ENCODE peak calls at places on chromosomes 16 and 17, in seven cellular contexts. One of them, this sample, is unnamed.

GRCh38 chr17:45225964-45226530 is 4.4 kb downstream of the FMNL1 start:
- ATAC-seq in upper lobe of left lung: peak; percentile 76
- ATAC-seq in HepG2: no peak
- ATAC-seq in GM12878: peak; percentile 56
- ATAC-seq in IMR-90: no peak
- ATAC-seq in right lobe of liver: peak; percentile 67
- ATAC-seq in heart left ventricle: peak; percentile 2
- ATAC-seq in this sample: no peak

GRCh38 chr17:32631341-32632109 is 144.7 kb downstream of the CDK5R1 start:
- ATAC-seq in GM12878: no peak
- ATAC-seq in IMR-90: no peak
- ATAC-seq in heart left ventricle: peak; percentile 58
- ATAC-seq in HepG2: no peak
- ATAC-seq in right lobe of liver: no peak
- ATAC-seq in upper lobe of left lung: no peak
- ATAC-seq in this sample: peak; percentile 71

GRCh38 chr17:77504652-77505459 is 364.1 kb downstream of the SEC14L1 start:
- ATAC-seq in upper lobe of left lung: no peak
- ATAC-seq in HepG2: peak; percentile 12
- ATAC-seq in right lobe of liver: no peak
- ATAC-seq in heart left ventricle: no peak
- ATAC-seq in GM12878: no peak
- ATAC-seq in IMR-90: no peak
- ATAC-seq in this sample: no peak

GRCh38 chr16:16016388-16016964 is 67.1 kb downstream of the ABCC1 start:
- ATAC-seq in upper lobe of left lung: no peak
- ATAC-seq in heart left ventricle: no peak
- ATAC-seq in HepG2: no peak
- ATAC-seq in GM12878: no peak
- ATAC-seq in IMR-90: no peak
- ATAC-seq in right lobe of liver: no peak
- ATAC-seq in this sample: no peak

GRCh38 chr16:49528035-49528434 is 154.4 kb downstream of the C16orf78 start:
- ATAC-seq in HepG2: no peak
- ATAC-seq in upper lobe of left lung: no peak
- ATAC-seq in IMR-90: peak; percentile 68
- ATAC-seq in right lobe of liver: peak; percentile 20
- ATAC-seq in heart left ventricle: peak; percentile 54
- ATAC-seq in GM12878: no peak
- ATAC-seq in this sample: peak; percentile 50

GRCh38 chr16:23156946-23157460 is 7.8 kb upstream of the USP31 start:
- ATAC-seq in GM12878: peak; percentile 51
- ATAC-seq in heart left ventricle: no peak
- ATAC-seq in right lobe of liver: no peak
- ATAC-seq in IMR-90: no peak
- ATAC-seq in upper lobe of left lung: no peak
- ATAC-seq in HepG2: no peak
- ATAC-seq in this sample: no peak

GRCh38 chr17:37672545-37673078 is 29.4 kb upstream of the DDX52 start:
- ATAC-seq in right lobe of liver: no peak
- ATAC-seq in IMR-90: peak; percentile 3
- ATAC-seq in GM12878: no peak
- ATAC-seq in heart left ventricle: no peak
- ATAC-seq in upper lobe of left lung: no peak
- ATAC-seq in HepG2: no peak
- ATAC-seq in this sample: no peak

GRCh38 chr16:63907251-63907650 is 1214.6 kb downstream of the CDH11 start:
- ATAC-seq in upper lobe of left lung: no peak
- ATAC-seq in HepG2: no peak
- ATAC-seq in GM12878: no peak
- ATAC-seq in right lobe of liver: no peak
- ATAC-seq in heart left ventricle: no peak
- ATAC-seq in IMR-90: no peak
- ATAC-seq in this sample: no peak

GRCh38 chr17:27384261-27384701 is 72.0 kb upstream of the KSR1 start:
- ATAC-seq in IMR-90: peak; percentile 69
- ATAC-seq in upper lobe of left lung: no peak
- ATAC-seq in right lobe of liver: peak; percentile 84
- ATAC-seq in HepG2: no peak
- ATAC-seq in heart left ventricle: peak; percentile 88
- ATAC-seq in GM12878: peak; percentile 20
- ATAC-seq in this sample: peak; percentile 74

GRCh38 chr17:39118674-39119419 is 32.6 kb downstream of the PLXDC1 start:
- ATAC-seq in upper lobe of left lung: no peak
- ATAC-seq in HepG2: no peak
- ATAC-seq in IMR-90: no peak
- ATAC-seq in heart left ventricle: peak; percentile 42
- ATAC-seq in GM12878: peak; percentile 97
- ATAC-seq in right lobe of liver: peak; percentile 62
- ATAC-seq in this sample: peak; percentile 16

GRCh38 chr17:39264119-39264518 is 38.4 kb upstream of the STAC2 start:
- ATAC-seq in HepG2: no peak
- ATAC-seq in GM12878: no peak
- ATAC-seq in right lobe of liver: no peak
- ATAC-seq in upper lobe of left lung: no peak
- ATAC-seq in heart left ventricle: peak; percentile 93
- ATAC-seq in IMR-90: no peak
- ATAC-seq in this sample: peak; percentile 89

GRCh38 chr17:16381496-16381820 is 567 bp downstream of the UBB start:
- ATAC-seq in heart left ventricle: no peak
- ATAC-seq in upper lobe of left lung: no peak
- ATAC-seq in right lobe of liver: peak; percentile 0
- ATAC-seq in GM12878: peak; percentile 5
- ATAC-seq in IMR-90: peak; percentile 5
- ATAC-seq in HepG2: no peak
- ATAC-seq in this sample: no peak

GRCh38 chr17:42075789-42076188 is 22.5 kb downstream of the ZNF385C start:
- ATAC-seq in heart left ventricle: no peak
- ATAC-seq in IMR-90: no peak
- ATAC-seq in HepG2: peak; percentile 21
- ATAC-seq in GM12878: no peak
- ATAC-seq in right lobe of liver: no peak
- ATAC-seq in upper lobe of left lung: no peak
- ATAC-seq in this sample: no peak

GRCh38 chr17:75565066-75565465 is 22.5 kb upstream of the MYO15B start:
- ATAC-seq in GM12878: no peak
- ATAC-seq in upper lobe of left lung: no peak
- ATAC-seq in heart left ventricle: no peak
- ATAC-seq in HepG2: no peak
- ATAC-seq in IMR-90: peak; percentile 57
- ATAC-seq in right lobe of liver: peak; percentile 54
- ATAC-seq in this sample: no peak

GRCh38 chr16:75401697-75402096 is 31.6 kb downstream of the CFDP1 start:
- ATAC-seq in heart left ventricle: no peak
- ATAC-seq in upper lobe of left lung: no peak
- ATAC-seq in HepG2: no peak
- ATAC-seq in GM12878: no peak
- ATAC-seq in right lobe of liver: no peak
- ATAC-seq in IMR-90: no peak
- ATAC-seq in this sample: no peak

GRCh38 chr17:37833237-37833859 is 88.5 kb upstream of the HNF1B start:
- ATAC-seq in upper lobe of left lung: no peak
- ATAC-seq in right lobe of liver: no peak
- ATAC-seq in heart left ventricle: no peak
- ATAC-seq in HepG2: no peak
- ATAC-seq in IMR-90: no peak
- ATAC-seq in GM12878: peak; percentile 81
- ATAC-seq in this sample: no peak

GRCh38 chr17:44221072-44221861 is 1.8 kb upstream of the UBTF start:
- ATAC-seq in GM12878: peak; percentile 55
- ATAC-seq in HepG2: peak; percentile 64
- ATAC-seq in right lobe of liver: peak; percentile 46
- ATAC-seq in IMR-90: peak; percentile 24
- ATAC-seq in upper lobe of left lung: peak; percentile 77
- ATAC-seq in heart left ventricle: peak; percentile 44
- ATAC-seq in this sample: peak; percentile 17
- TF ChIP-seq CTCF in GM12878: no peak
- TF ChIP-seq CTCF in HepG2: peak; percentile 27
- TF ChIP-seq CTCF in right lobe of liver: no peak
- TF ChIP-seq CTCF in IMR-90: no peak
- TF ChIP-seq CTCF in upper lobe of left lung: no peak
- TF ChIP-seq CTCF in heart left ventricle: peak; percentile 14
- TF ChIP-seq CTCF in this sample: no peak

GRCh38 chr17:43467981-43468541 is 15.7 kb upstream of the DHX8 start:
- ATAC-seq in upper lobe of left lung: no peak
- ATAC-seq in HepG2: no peak
- ATAC-seq in heart left ventricle: no peak
- ATAC-seq in right lobe of liver: no peak
- ATAC-seq in IMR-90: peak; percentile 74
- ATAC-seq in GM12878: no peak
- ATAC-seq in this sample: peak; percentile 70
- H3K4me3 ChIP-seq in upper lobe of left lung: no peak overlapping the region
- H3K4me3 ChIP-seq in HepG2: no peak overlapping the region
- H3K4me3 ChIP-seq in heart left ventricle: no peak overlapping the region
- H3K4me3 ChIP-seq in right lobe of liver: no peak overlapping the region
- H3K4me3 ChIP-seq in IMR-90: no peak overlapping the region
- H3K4me3 ChIP-seq in GM12878: no peak overlapping the region
- H3K4me3 ChIP-seq in this sample: no peak overlapping the region

DNA sequence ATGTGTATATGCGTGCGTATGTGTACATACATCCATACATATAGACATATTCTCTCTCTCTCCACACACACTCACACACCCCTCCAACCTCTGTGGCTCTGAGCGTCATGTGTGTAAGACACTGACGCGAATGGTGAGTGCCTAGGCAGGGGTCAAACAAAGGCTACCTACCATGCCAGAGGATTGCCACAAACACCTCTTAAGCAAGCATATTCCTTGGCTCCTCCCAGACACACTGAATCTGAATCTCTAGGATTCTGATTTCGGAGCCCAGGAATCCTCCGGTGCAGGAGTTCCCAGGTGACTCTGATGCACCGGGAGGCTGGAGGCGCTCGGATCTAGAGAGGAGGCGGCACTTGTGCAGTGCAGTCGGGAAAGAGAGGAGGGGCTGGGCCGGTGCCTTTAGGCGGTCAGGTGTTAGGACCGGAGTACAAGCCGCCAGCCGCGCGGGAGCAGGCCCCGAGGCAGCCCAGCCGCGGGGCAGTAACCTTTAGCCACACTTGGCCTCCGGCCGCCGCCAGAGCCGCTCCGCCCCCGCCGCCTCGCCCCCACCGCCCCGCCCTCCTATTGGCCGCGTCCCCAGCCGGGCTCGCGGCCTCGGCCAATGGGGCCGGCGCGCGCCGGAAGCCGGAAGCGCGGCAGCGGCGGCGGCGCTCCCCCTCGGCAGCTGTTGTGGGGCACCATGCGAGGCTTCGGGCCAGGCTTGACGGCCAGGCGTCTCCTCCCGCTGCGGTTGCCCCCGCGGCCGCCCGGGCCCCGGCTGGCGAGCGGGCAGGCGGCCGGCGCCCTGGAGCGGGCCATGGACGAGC is at the start of gene MLYCD:
- ATAC-seq in heart left ventricle: peak; percentile 86
- ATAC-seq in GM12878: peak; percentile 96
- ATAC-seq in right lobe of liver: peak; percentile 96
- ATAC-seq in upper lobe of left lung: peak; percentile 95
- ATAC-seq in IMR-90: peak; percentile 92
- ATAC-seq in HepG2: peak; percentile 93
- ATAC-seq in this sample: peak; percentile 94
- TF ChIP-seq POLR2A in heart left ventricle: peak; percentile 31
- TF ChIP-seq POLR2A in GM12878: peak; percentile 73
- TF ChIP-seq POLR2A in right lobe of liver: peak; percentile 90
- TF ChIP-seq POLR2A in upper lobe of left lung: peak; percentile 18
- TF ChIP-seq POLR2A in IMR-90: peak; percentile 59
- TF ChIP-seq POLR2A in HepG2: peak; percentile 61
- TF ChIP-seq POLR2A in this sample: no peak

DNA sequence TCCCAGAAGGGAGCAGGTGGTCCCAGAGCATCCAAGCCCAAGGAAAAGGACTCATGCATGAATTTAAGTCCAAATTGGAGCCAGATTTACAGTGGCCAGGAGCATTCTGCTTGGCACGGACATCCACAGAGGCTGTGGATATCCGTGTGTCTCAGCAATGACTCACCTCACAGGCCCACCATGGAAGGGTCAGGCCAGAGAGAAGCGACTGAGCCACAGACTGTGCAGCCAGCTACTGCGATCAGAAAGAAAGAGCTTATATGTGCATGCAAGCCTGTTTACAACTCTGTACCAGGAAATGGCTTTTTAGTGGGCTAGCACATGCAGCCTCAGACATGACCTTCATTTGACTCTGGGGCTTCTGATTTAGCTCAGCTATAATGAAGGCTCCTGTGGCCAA is 231.0 kb downstream of the C16orf95 start:
- ATAC-seq in right lobe of liver: no peak
- ATAC-seq in HepG2: no peak
- ATAC-seq in IMR-90: peak; percentile 59
- ATAC-seq in heart left ventricle: no peak
- ATAC-seq in upper lobe of left lung: no peak
- ATAC-seq in GM12878: no peak
- ATAC-seq in this sample: no peak
- TF ChIP-seq CTCF in right lobe of liver: no peak
- TF ChIP-seq CTCF in HepG2: no peak
- TF ChIP-seq CTCF in IMR-90: no peak
- TF ChIP-seq CTCF in heart left ventricle: no peak
- TF ChIP-seq CTCF in upper lobe of left lung: no peak
- TF ChIP-seq CTCF in GM12878: no peak
- TF ChIP-seq CTCF in this sample: no peak

GRCh38 chr16:14196011-14196410 is 124.9 kb downstream of the MRTFB start:
- ATAC-seq in IMR-90: no peak
- ATAC-seq in upper lobe of left lung: no peak
- ATAC-seq in HepG2: no peak
- ATAC-seq in right lobe of liver: no peak
- ATAC-seq in GM12878: no peak
- ATAC-seq in heart left ventricle: no peak
- ATAC-seq in this sample: no peak

GRCh38 chr16:14196539-14196938 is 125.4 kb downstream of the MRTFB start:
- ATAC-seq in GM12878: peak; percentile 37
- ATAC-seq in right lobe of liver: peak; percentile 49
- ATAC-seq in heart left ventricle: no peak
- ATAC-seq in IMR-90: peak; percentile 51
- ATAC-seq in upper lobe of left lung: no peak
- ATAC-seq in HepG2: no peak
- ATAC-seq in this sample: no peak

GRCh38 chr16:14194706-14195105 is 123.6 kb downstream of the MRTFB start:
- ATAC-seq in heart left ventricle: no peak
- ATAC-seq in HepG2: no peak
- ATAC-seq in upper lobe of left lung: no peak
- ATAC-seq in GM12878: no peak
- ATAC-seq in right lobe of liver: no peak
- ATAC-seq in IMR-90: no peak
- ATAC-seq in this sample: no peak

GRCh38 chr16:14198012-14198411 is 126.9 kb downstream of the MRTFB start:
- ATAC-seq in HepG2: no peak
- ATAC-seq in upper lobe of left lung: no peak
- ATAC-seq in GM12878: no peak
- ATAC-seq in IMR-90: no peak
- ATAC-seq in heart left ventricle: no peak
- ATAC-seq in right lobe of liver: no peak
- ATAC-seq in this sample: no peak

GRCh38 chr16:14193316-14193871 is 122.3 kb downstream of the MRTFB start:
- ATAC-seq in HepG2: no peak
- ATAC-seq in GM12878: peak; percentile 98
- ATAC-seq in heart left ventricle: no peak
- ATAC-seq in right lobe of liver: no peak
- ATAC-seq in upper lobe of left lung: no peak
- ATAC-seq in IMR-90: no peak
- ATAC-seq in this sample: no peak
- H3K4me3 ChIP-seq in HepG2: no peak overlapping the region
- H3K4me3 ChIP-seq in GM12878: peak overlapping the region; percentile 16
- H3K4me3 ChIP-seq in heart left ventricle: no peak overlapping the region
- H3K4me3 ChIP-seq in right lobe of liver: no peak overlapping the region
- H3K4me3 ChIP-seq in upper lobe of left lung: no peak overlapping the region
- H3K4me3 ChIP-seq in IMR-90: no peak overlapping the region
- H3K4me3 ChIP-seq in this sample: peak overlapping the region; percentile 49

GRCh38 chr17:49850772-49851386 is 3.0 kb upstream of the TAC4 start:
- ATAC-seq in upper lobe of left lung: no peak
- ATAC-seq in right lobe of liver: peak; percentile 57
- ATAC-seq in IMR-90: peak; percentile 55
- ATAC-seq in HepG2: no peak
- ATAC-seq in GM12878: peak; percentile 15
- ATAC-seq in heart left ventricle: peak; percentile 42
- ATAC-seq in this sample: peak; percentile 42
- TF ChIP-seq POLR2A in upper lobe of left lung: no peak
- TF ChIP-seq POLR2A in right lobe of liver: no peak
- TF ChIP-seq POLR2A in IMR-90: no peak
- TF ChIP-seq POLR2A in HepG2: no peak
- TF ChIP-seq POLR2A in GM12878: no peak
- TF ChIP-seq POLR2A in heart left ventricle: no peak
- TF ChIP-seq POLR2A in this sample: no peak

This sample was measured in gastroesophageal sphincter.